ENCODE peak calls at places on chromosome 17, in eight cellular contexts. One of them, this sample, is unnamed.

GRCh38 chr17:27430882-27431491 is 25.3 kb upstream of the KSR1 start:
- DNase-seq in GM13977: no peak
- DNase-seq in H9: peak; percentile 78
- DNase-seq in heart right ventricle: peak; percentile 44
- DNase-seq in mucosa of descending colon: peak; percentile 48
- DNase-seq in fibroblast of pulmonary artery: peak; percentile 61
- DNase-seq in esophagus squamous epithelium: no peak
- DNase-seq in cardiac muscle cell: peak; percentile 50
- DNase-seq in this sample: no peak

GRCh38 chr17:73211745-73212144 is 18.9 kb downstream of the COG1 start:
- DNase-seq in cardiac muscle cell: peak; percentile 54
- DNase-seq in GM13977: no peak
- DNase-seq in esophagus squamous epithelium: no peak
- DNase-seq in fibroblast of pulmonary artery: no peak
- DNase-seq in heart right ventricle: no peak
- DNase-seq in H9: no peak
- DNase-seq in mucosa of descending colon: no peak
- DNase-seq in this sample: no peak

GRCh38 chr17:10328971-10329923 is 43.6 kb downstream of the MYH13 start:
- DNase-seq in fibroblast of pulmonary artery: no peak
- DNase-seq in H9: no peak
- DNase-seq in GM13977: no peak
- DNase-seq in esophagus squamous epithelium: no peak
- DNase-seq in mucosa of descending colon: no peak
- DNase-seq in cardiac muscle cell: no peak
- DNase-seq in heart right ventricle: no peak
- DNase-seq in this sample: no peak

GRCh38 chr17:81487487-81488275 is 24.9 kb downstream of the ACTG1 start:
- DNase-seq in H9: peak; percentile 81
- DNase-seq in GM13977: peak; percentile 97
- DNase-seq in fibroblast of pulmonary artery: peak; percentile 69
- DNase-seq in cardiac muscle cell: peak; percentile 79
- DNase-seq in esophagus squamous epithelium: no peak
- DNase-seq in heart right ventricle: peak; percentile 89
- DNase-seq in mucosa of descending colon: peak; percentile 88
- DNase-seq in this sample: peak; percentile 98

GRCh38 chr17:10730956-10731879 is 1.4 kb upstream of the TMEM220 start:
- DNase-seq in cardiac muscle cell: no peak
- DNase-seq in H9: peak; percentile 40
- DNase-seq in GM13977: no peak
- DNase-seq in fibroblast of pulmonary artery: no peak
- DNase-seq in esophagus squamous epithelium: no peak
- DNase-seq in mucosa of descending colon: peak; percentile 60
- DNase-seq in heart right ventricle: no peak
- DNase-seq in this sample: no peak

GRCh38 chr17:410674-411401 is 58.2 kb upstream of the RPH3AL start:
- DNase-seq in esophagus squamous epithelium: no peak
- DNase-seq in fibroblast of pulmonary artery: peak; percentile 11
- DNase-seq in cardiac muscle cell: peak; percentile 9
- DNase-seq in heart right ventricle: no peak
- DNase-seq in mucosa of descending colon: peak; percentile 54
- DNase-seq in GM13977: no peak
- DNase-seq in H9: peak; percentile 61
- DNase-seq in this sample: no peak

GRCh38 chr17:10687497-10687896 is 9.8 kb downstream of the SCO1 start:
- DNase-seq in esophagus squamous epithelium: no peak
- DNase-seq in mucosa of descending colon: no peak
- DNase-seq in heart right ventricle: no peak
- DNase-seq in cardiac muscle cell: no peak
- DNase-seq in GM13977: no peak
- DNase-seq in fibroblast of pulmonary artery: no peak
- DNase-seq in H9: no peak
- DNase-seq in this sample: no peak

GRCh38 chr17:12040478-12040877 is 19.8 kb downstream of the MAP2K4 start:
- DNase-seq in cardiac muscle cell: no peak
- DNase-seq in mucosa of descending colon: no peak
- DNase-seq in H9: no peak
- DNase-seq in heart right ventricle: no peak
- DNase-seq in fibroblast of pulmonary artery: no peak
- DNase-seq in esophagus squamous epithelium: no peak
- DNase-seq in GM13977: no peak
- DNase-seq in this sample: no peak

GRCh38 chr17:6384481-6384880 is 50.4 kb downstream of the AIPL1 start:
- DNase-seq in heart right ventricle: no peak
- DNase-seq in H9: no peak
- DNase-seq in esophagus squamous epithelium: no peak
- DNase-seq in GM13977: no peak
- DNase-seq in fibroblast of pulmonary artery: no peak
- DNase-seq in mucosa of descending colon: no peak
- DNase-seq in cardiac muscle cell: no peak
- DNase-seq in this sample: no peak

GRCh38 chr17:38703742-38704644 is 1.1 kb upstream of the MLLT6 start:
- DNase-seq in mucosa of descending colon: peak; percentile 94
- DNase-seq in H9: peak; percentile 100
- DNase-seq in esophagus squamous epithelium: peak; percentile 32
- DNase-seq in heart right ventricle: peak; percentile 80
- DNase-seq in cardiac muscle cell: peak; percentile 52
- DNase-seq in GM13977: peak; percentile 90
- DNase-seq in fibroblast of pulmonary artery: peak; percentile 29
- DNase-seq in this sample: peak; percentile 86

GRCh38 chr17:75271955-75272847 is 1.2 kb upstream of the MIF4GD start:
- DNase-seq in heart right ventricle: peak; percentile 70
- DNase-seq in GM13977: no peak
- DNase-seq in H9: peak; percentile 52
- DNase-seq in esophagus squamous epithelium: no peak
- DNase-seq in mucosa of descending colon: no peak
- DNase-seq in fibroblast of pulmonary artery: peak; percentile 49
- DNase-seq in cardiac muscle cell: peak; percentile 46
- DNase-seq in this sample: no peak

GRCh38 chr17:49996495-49997255 is 1.7 kb upstream of the DLX3 start:
- DNase-seq in fibroblast of pulmonary artery: peak; percentile 33
- DNase-seq in esophagus squamous epithelium: no peak
- DNase-seq in H9: peak; percentile 77
- DNase-seq in heart right ventricle: peak; percentile 68
- DNase-seq in mucosa of descending colon: peak; percentile 50
- DNase-seq in GM13977: peak; percentile 80
- DNase-seq in cardiac muscle cell: peak; percentile 40
- DNase-seq in this sample: peak; percentile 79

GRCh38 chr17:50682938-50683337 is 24.8 kb downstream of the ANKRD40 start:
- DNase-seq in cardiac muscle cell: no peak
- DNase-seq in fibroblast of pulmonary artery: no peak
- DNase-seq in H9: no peak
- DNase-seq in heart right ventricle: no peak
- DNase-seq in GM13977: no peak
- DNase-seq in mucosa of descending colon: no peak
- DNase-seq in esophagus squamous epithelium: no peak
- DNase-seq in this sample: no peak

GRCh38 chr17:35577826-35578194 is 561 bp downstream of the PEX12 start:
- DNase-seq in cardiac muscle cell: peak; percentile 16
- DNase-seq in mucosa of descending colon: peak; percentile 43
- DNase-seq in heart right ventricle: no peak
- DNase-seq in fibroblast of pulmonary artery: no peak
- DNase-seq in H9: no peak
- DNase-seq in GM13977: no peak
- DNase-seq in esophagus squamous epithelium: no peak
- DNase-seq in this sample: peak; percentile 18

GRCh38 chr17:51118330-51119195 is 2.1 kb downstream of the SPAG9 start:
- DNase-seq in mucosa of descending colon: peak; percentile 89
- DNase-seq in esophagus squamous epithelium: no peak
- DNase-seq in heart right ventricle: no peak
- DNase-seq in H9: no peak
- DNase-seq in GM13977: no peak
- DNase-seq in cardiac muscle cell: no peak
- DNase-seq in fibroblast of pulmonary artery: no peak
- DNase-seq in this sample: no peak

GRCh38 chr17:64147110-64148016 is 17.4 kb upstream of the ERN1 start:
- DNase-seq in GM13977: no peak
- DNase-seq in mucosa of descending colon: no peak
- DNase-seq in cardiac muscle cell: peak; percentile 51
- DNase-seq in H9: no peak
- DNase-seq in esophagus squamous epithelium: no peak
- DNase-seq in fibroblast of pulmonary artery: peak; percentile 42
- DNase-seq in heart right ventricle: no peak
- DNase-seq in this sample: no peak

GRCh38 chr17:10195090-10195489 is 3.3 kb downstream of the GAS7 start:
- DNase-seq in fibroblast of pulmonary artery: no peak
- DNase-seq in H9: no peak
- DNase-seq in mucosa of descending colon: no peak
- DNase-seq in heart right ventricle: no peak
- DNase-seq in GM13977: no peak
- DNase-seq in cardiac muscle cell: no peak
- DNase-seq in esophagus squamous epithelium: no peak
- DNase-seq in this sample: no peak

GRCh38 chr17:21249911-21250703 is 3.1 kb downstream of the NATD1 start:
- DNase-seq in fibroblast of pulmonary artery: no peak
- DNase-seq in cardiac muscle cell: no peak
- DNase-seq in heart right ventricle: no peak
- DNase-seq in GM13977: no peak
- DNase-seq in esophagus squamous epithelium: no peak
- DNase-seq in H9: no peak
- DNase-seq in mucosa of descending colon: no peak
- DNase-seq in this sample: no peak

GRCh38 chr17:16217002-16217635 is at the start of gene PIGL:
- DNase-seq in GM13977: peak; percentile 80
- DNase-seq in esophagus squamous epithelium: peak; percentile 23
- DNase-seq in H9: peak; percentile 95
- DNase-seq in cardiac muscle cell: peak; percentile 98
- DNase-seq in fibroblast of pulmonary artery: peak; percentile 98
- DNase-seq in heart right ventricle: peak; percentile 83
- DNase-seq in mucosa of descending colon: peak; percentile 90
- DNase-seq in this sample: peak; percentile 82
- TF ChIP-seq CTCF in GM13977: no peak
- TF ChIP-seq CTCF in esophagus squamous epithelium: no peak
- TF ChIP-seq CTCF in H9: no peak
- TF ChIP-seq CTCF in cardiac muscle cell: peak; percentile 7
- TF ChIP-seq CTCF in fibroblast of pulmonary artery: no peak
- TF ChIP-seq CTCF in heart right ventricle: no peak
- TF ChIP-seq CTCF in mucosa of descending colon: no peak
- TF ChIP-seq CTCF in this sample: no peak

GRCh38 chr17:54754560-54754959 is 146.1 kb upstream of the TOM1L1 start:
- DNase-seq in esophagus squamous epithelium: no peak
- DNase-seq in mucosa of descending colon: no peak
- DNase-seq in H9: peak; percentile 80
- DNase-seq in heart right ventricle: no peak
- DNase-seq in cardiac muscle cell: no peak
- DNase-seq in fibroblast of pulmonary artery: no peak
- DNase-seq in GM13977: no peak
- DNase-seq in this sample: peak; percentile 12
- TF ChIP-seq CTCF in esophagus squamous epithelium: no peak
- TF ChIP-seq CTCF in mucosa of descending colon: no peak
- TF ChIP-seq CTCF in H9: peak; percentile 67
- TF ChIP-seq CTCF in heart right ventricle: no peak
- TF ChIP-seq CTCF in cardiac muscle cell: no peak
- TF ChIP-seq CTCF in fibroblast of pulmonary artery: no peak
- TF ChIP-seq CTCF in GM13977: peak; percentile 34
- TF ChIP-seq CTCF in this sample: no peak

GRCh38 chr17:7923290-7923628 is 6.4 kb downstream of the KCNAB3 start:
- DNase-seq in fibroblast of pulmonary artery: no peak
- DNase-seq in H9: no peak
- DNase-seq in GM13977: no peak
- DNase-seq in mucosa of descending colon: no peak
- DNase-seq in esophagus squamous epithelium: no peak
- DNase-seq in cardiac muscle cell: no peak
- DNase-seq in heart right ventricle: no peak
- DNase-seq in this sample: no peak

GRCh38 chr17:7927596-7927995 is 2.1 kb downstream of the KCNAB3 start:
- DNase-seq in H9: peak; percentile 32
- DNase-seq in mucosa of descending colon: no peak
- DNase-seq in fibroblast of pulmonary artery: no peak
- DNase-seq in heart right ventricle: no peak
- DNase-seq in cardiac muscle cell: no peak
- DNase-seq in GM13977: no peak
- DNase-seq in esophagus squamous epithelium: no peak
- DNase-seq in this sample: no peak

GRCh38 chr17:7916799-7917198 is 710 bp upstream of the RNF227 start:
- DNase-seq in GM13977: no peak
- DNase-seq in H9: no peak
- DNase-seq in cardiac muscle cell: peak; percentile 64
- DNase-seq in mucosa of descending colon: no peak
- DNase-seq in heart right ventricle: no peak
- DNase-seq in fibroblast of pulmonary artery: peak; percentile 60
- DNase-seq in esophagus squamous epithelium: no peak
- DNase-seq in this sample: no peak

DNA sequence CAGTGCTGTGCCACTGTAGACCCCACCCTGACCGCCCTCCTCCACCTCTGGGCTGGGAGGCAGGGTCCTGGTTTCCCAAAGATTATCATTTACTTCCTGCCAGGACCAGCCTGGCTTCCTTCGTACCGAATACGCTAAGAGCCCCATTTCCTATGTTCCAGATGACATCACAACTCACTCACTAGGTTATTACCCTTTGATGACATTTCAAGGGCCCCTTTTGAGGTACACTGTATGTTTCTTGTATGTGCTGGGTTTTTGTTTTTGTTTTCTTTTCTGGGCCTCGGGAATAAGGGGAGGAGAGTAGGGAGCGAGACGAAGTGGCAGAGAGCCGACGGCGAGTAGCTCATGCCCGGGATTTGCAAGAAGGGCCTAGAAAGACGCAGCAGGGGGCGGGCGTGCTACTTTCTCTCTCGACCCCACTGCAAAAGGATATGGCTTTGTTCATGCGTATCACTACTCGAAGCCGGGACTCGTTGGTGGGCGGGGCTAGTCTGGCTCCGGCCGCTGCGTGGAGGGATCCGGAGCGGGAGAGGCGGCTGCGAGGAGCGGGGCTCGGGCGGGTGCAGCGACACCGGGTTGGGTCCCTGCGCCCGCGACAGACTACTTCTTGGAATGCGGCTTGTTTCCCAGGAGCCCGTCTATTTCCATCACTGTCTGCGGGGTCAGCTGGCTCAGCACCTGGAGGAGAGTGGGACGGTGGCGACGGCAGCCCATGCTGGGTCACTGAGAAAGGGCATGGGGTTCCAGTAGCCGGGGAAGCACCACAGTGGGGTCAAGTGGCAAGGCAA is 6.6 kb upstream of the RNF227 start:
- DNase-seq in H9: peak; percentile 91
- DNase-seq in esophagus squamous epithelium: no peak
- DNase-seq in heart right ventricle: peak; percentile 88
- DNase-seq in fibroblast of pulmonary artery: peak; percentile 84
- DNase-seq in cardiac muscle cell: peak; percentile 93
- DNase-seq in GM13977: peak; percentile 86
- DNase-seq in mucosa of descending colon: peak; percentile 92
- DNase-seq in this sample: peak; percentile 84
- TF ChIP-seq CTCF in H9: no peak
- TF ChIP-seq CTCF in esophagus squamous epithelium: no peak
- TF ChIP-seq CTCF in heart right ventricle: no peak
- TF ChIP-seq CTCF in fibroblast of pulmonary artery: no peak
- TF ChIP-seq CTCF in cardiac muscle cell: peak; percentile 18
- TF ChIP-seq CTCF in GM13977: no peak
- TF ChIP-seq CTCF in mucosa of descending colon: no peak
- TF ChIP-seq CTCF in this sample: no peak

DNA sequence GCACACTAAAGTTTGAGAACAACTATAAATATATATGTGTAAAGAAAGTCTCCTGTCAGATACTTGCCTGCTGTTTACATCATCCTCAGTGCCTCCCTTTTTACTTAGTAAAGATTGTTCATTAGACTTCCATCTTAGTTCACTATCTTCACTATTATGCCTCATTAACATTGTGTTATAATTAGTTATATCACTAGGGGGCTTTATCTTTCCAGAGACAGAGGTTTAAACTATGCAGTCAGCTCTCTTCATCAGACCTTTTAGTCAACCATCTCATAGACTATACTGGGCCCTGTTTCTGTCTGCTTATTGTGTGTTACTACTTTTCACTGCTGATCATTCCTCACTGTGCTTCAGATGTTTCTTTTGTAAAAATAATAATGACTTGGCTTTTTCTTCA is 630.8 kb upstream of the KIF2B start:
- DNase-seq in heart right ventricle: no peak
- DNase-seq in mucosa of descending colon: no peak
- DNase-seq in fibroblast of pulmonary artery: no peak
- DNase-seq in cardiac muscle cell: no peak
- DNase-seq in H9: no peak
- DNase-seq in GM13977: no peak
- DNase-seq in esophagus squamous epithelium: no peak
- DNase-seq in this sample: no peak
- TF ChIP-seq CTCF in heart right ventricle: no peak
- TF ChIP-seq CTCF in mucosa of descending colon: no peak
- TF ChIP-seq CTCF in fibroblast of pulmonary artery: no peak
- TF ChIP-seq CTCF in cardiac muscle cell: no peak
- TF ChIP-seq CTCF in H9: peak; percentile 20
- TF ChIP-seq CTCF in GM13977: no peak
- TF ChIP-seq CTCF in esophagus squamous epithelium: no peak
- TF ChIP-seq CTCF in this sample: no peak

This sample was measured in GM13976.